ENCODE peak calls at places on chromosomes 3 and 15, in four cellular contexts. O is fibroblast of lung, R is fibroblast of villous mesenchyme, D is fibroblast of mammary gland. F is an unnamed sample.

GRCh38 chr3:27626596-27627118 is 95.5 kb downstream of the EOMES start:
- DNase-seq in D (no peak), R (no peak), O (no peak), F (no peak)

GRCh38 chr3:194019766-194020165 is 116.2 kb upstream of the HES1 start:
- DNase-seq in R (no peak), O (no peak), D (no peak), F (no peak)

GRCh38 chr15:57647791-57648130 is 56.1 kb downstream of the MYZAP start:
- DNase-seq in O (peak), R (peak), D (peak), F (peak)

GRCh38 chr3:71029770-71030169 is 553.8 kb downstream of the FOXP1 start:
- DNase-seq in D (no peak), O (no peak), R (no peak), F (no peak)

GRCh38 chr3:156513619-156514018 is 41.3 kb downstream of the SSR3 start:
- DNase-seq in O (no peak), D (peak), R (no peak), F (no peak)

GRCh38 chr3:48024401-48024800 is 8.2 kb upstream of the MAP4 start:
- DNase-seq in O (no peak), R (peak), D (no peak), F (no peak)

GRCh38 chr15:75356006-75356405 is 9.2 kb downstream of the NEIL1 start:
- DNase-seq in D (no peak), O (no peak), R (no peak), F (no peak)

GRCh38 chr3:99666201-99666600 is 27.8 kb downstream of the COL8A1 start:
- DNase-seq in D (peak), R (no peak), O (no peak), F (peak)

GRCh38 chr3:99875573-99875924 is 57.9 kb downstream of the CMSS1 start:
- DNase-seq in D (peak), O (peak), R (peak), F (peak)

GRCh38 chr3:41159581-41160189 is 39.6 kb upstream of the CTNNB1 start:
- DNase-seq in O (no peak), D (no peak), R (no peak), F (peak)

GRCh38 chr15:78130466-78131294 is 565 bp downstream of the CIB2 start:
- DNase-seq in D (no peak), R (no peak), O (no peak), F (no peak)

GRCh38 chr15:92981333-92981732 is 81.2 kb downstream of the CHD2 start:
- DNase-seq in O (peak), D (no peak), R (no peak), F (peak)

GRCh38 chr3:187000711-187001151 is 70.4 kb downstream of the ST6GAL1 start:
- DNase-seq in R (no peak), D (no peak), O (no peak), F (no peak)

GRCh38 chr3:112425858-112426750 is 73.2 kb downstream of the BTLA start:
- DNase-seq in O (no peak), D (no peak), R (no peak), F (no peak)

GRCh38 chr15:99708563-99708962 is 24.7 kb downstream of the LYSMD4 start:
- DNase-seq in D (peak), O (peak), R (peak), F (peak)

DNA sequence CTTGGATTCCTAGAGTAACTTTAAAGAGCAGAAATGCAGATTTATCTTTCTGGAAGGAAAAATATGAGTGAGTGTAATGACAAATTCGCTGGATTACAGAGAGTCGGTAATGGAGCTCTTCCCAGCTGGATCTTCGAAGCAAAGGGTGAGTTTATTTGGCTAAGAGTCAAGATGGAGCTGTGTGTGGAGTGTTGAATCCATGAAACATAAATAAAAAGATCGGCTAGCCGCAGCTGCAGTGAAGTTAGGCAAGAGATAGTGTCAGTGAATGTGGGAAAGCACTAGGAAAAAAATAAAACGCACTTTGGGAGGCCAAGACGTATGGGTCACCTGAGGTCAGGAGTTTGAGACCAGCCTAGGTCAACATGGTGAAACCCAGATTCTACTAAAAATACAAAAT is 10.3 kb downstream of the NAALADL2 start:
- DNase-seq in D (peak), R (peak), O (no peak), F (no peak)
- H3K4me3 ChIP-seq in D (no peak), R (no peak), O (peak), F (no peak)

GRCh38 chr15:51622269-51623180 is at the start of gene DMXL2:
- DNase-seq in R (peak), O (peak), D (peak), F (peak)

GRCh38 chr15:51621917-51622268 is 678 bp downstream of the DMXL2 start:
- DNase-seq in O (peak), D (peak), R (peak), F (peak)

GRCh38 chr15:51621155-51621554 is 1.4 kb downstream of the DMXL2 start:
- DNase-seq in R (no peak), O (no peak), D (no peak), F (no peak)

GRCh38 chr15:51619331-51620033 is 3.1 kb downstream of the DMXL2 start:
- DNase-seq in O (no peak), D (no peak), R (peak), F (no peak)

GRCh38 chr15:51620647-51621046 is 1.9 kb downstream of the DMXL2 start:
- DNase-seq in O (no peak), D (no peak), R (no peak), F (no peak)
- H3K4me3 ChIP-seq in O (peak), D (no peak), R (peak), F (no peak)

DNA sequence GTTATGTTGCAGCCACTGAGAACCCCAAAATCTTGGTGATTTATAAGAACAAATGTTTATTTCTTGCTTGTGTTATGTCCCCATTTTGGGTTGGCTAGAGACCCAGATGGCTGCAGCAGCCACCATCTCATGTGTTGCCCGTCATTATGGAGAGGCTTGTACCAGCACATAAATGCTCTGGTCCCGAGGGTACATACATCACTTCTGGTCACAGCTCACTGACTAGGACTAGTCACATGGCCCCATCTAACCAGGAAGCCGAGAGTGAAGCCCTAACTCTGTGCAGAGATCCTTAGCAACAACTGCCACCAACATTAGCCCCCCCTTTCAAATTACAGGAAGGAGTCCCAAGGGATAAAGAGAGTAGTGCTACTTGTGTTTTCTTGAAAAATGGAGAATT is 25.5 kb upstream of the HACD2 start:
- DNase-seq in R (no peak), O (no peak), D (no peak), F (no peak)
- H3K4me3 ChIP-seq in R (no peak), O (no peak), D (no peak), F (no peak)

GRCh38 chr3:94001191-94001590 is 21.2 kb downstream of the ARL13B start:
- DNase-seq in R (no peak), D (no peak), O (no peak), F (no peak)
- H3K4me3 ChIP-seq in R (no peak), D (no peak), O (no peak), F (no peak)

GRCh38 chr3:171806200-171807128 is 3.8 kb downstream of the PLD1 start:
- DNase-seq in O (peak), D (peak), R (peak), F (peak)
- H3K4me3 ChIP-seq in O (no peak), D (no peak), R (no peak), F (no peak)

GRCh38 chr3:181713673-181714270 is 2.0 kb downstream of the SOX2 start:
- DNase-seq in R (no peak), O (no peak), D (no peak), F (no peak)
- H3K4me3 ChIP-seq in R (no peak), O (no peak), D (no peak), F (no peak)

GRCh38 chr3:101530213-101531047 is 17.4 kb upstream of the SENP7 start:
- DNase-seq in D (no peak), R (no peak), O (no peak), F (no peak)
- H3K4me3 ChIP-seq in D (no peak), R (no peak), O (no peak), F (no peak)

F was measured in mammary epithelial cell.